ENCODE peak calls at places on chromosomes 13 and 19, in four cellular contexts. One of them, this sample, is unnamed.

GRCh38 chr13:94886191-94886590 is 173.8 kb upstream of the SOX21 start:
- DNase-seq in astrocyte of the spinal cord: peak
- DNase-seq in ovary: no peak
- DNase-seq in BE2C: no peak
- DNase-seq in this sample: no peak

GRCh38 chr19:38034153-38034835 is 127.3 kb downstream of the SIPA1L3 start:
- DNase-seq in astrocyte of the spinal cord: peak
- DNase-seq in ovary: no peak
- DNase-seq in BE2C: no peak
- DNase-seq in this sample: no peak

GRCh38 chr19:16628984-16629691 is 1.1 kb upstream of the MED26 start:
- DNase-seq in astrocyte of the spinal cord: peak
- DNase-seq in ovary: peak
- DNase-seq in BE2C: peak
- DNase-seq in this sample: peak

GRCh38 chr13:76020421-76020955 is 384.4 kb downstream of the LMO7 start:
- DNase-seq in astrocyte of the spinal cord: no peak
- DNase-seq in ovary: no peak
- DNase-seq in BE2C: no peak
- DNase-seq in this sample: no peak

GRCh38 chr19:54391589-54392061 is 23.6 kb upstream of the TTYH1 start:
- DNase-seq in astrocyte of the spinal cord: no peak
- DNase-seq in ovary: no peak
- DNase-seq in BE2C: no peak
- DNase-seq in this sample: no peak

GRCh38 chr19:679418-680286 is 3.5 kb downstream of the FSTL3 start:
- DNase-seq in astrocyte of the spinal cord: peak
- DNase-seq in ovary: peak
- DNase-seq in BE2C: peak
- DNase-seq in this sample: peak

GRCh38 chr13:41107584-41108014 is 25.0 kb downstream of the KBTBD6 start:
- DNase-seq in astrocyte of the spinal cord: no peak
- DNase-seq in ovary: no peak
- DNase-seq in BE2C: peak
- DNase-seq in this sample: peak

GRCh38 chr19:41226053-41226873 is 7.2 kb downstream of the AXL start:
- DNase-seq in astrocyte of the spinal cord: peak
- DNase-seq in ovary: peak
- DNase-seq in BE2C: peak
- DNase-seq in this sample: peak

GRCh38 chr19:55651236-55651635 is 3.2 kb downstream of the CCDC106 start:
- DNase-seq in astrocyte of the spinal cord: no peak
- DNase-seq in ovary: peak
- DNase-seq in BE2C: no peak
- DNase-seq in this sample: no peak

GRCh38 chr13:63773476-63773875 is 2357.8 kb upstream of the PCDH20 start:
- DNase-seq in astrocyte of the spinal cord: no peak
- DNase-seq in ovary: no peak
- DNase-seq in BE2C: no peak
- DNase-seq in this sample: no peak

GRCh38 chr13:85332595-85332994 is 466.6 kb downstream of the SLITRK6 start:
- DNase-seq in astrocyte of the spinal cord: no peak
- DNase-seq in ovary: no peak
- DNase-seq in BE2C: no peak
- DNase-seq in this sample: no peak

GRCh38 chr19:16226184-16226591 is 28.5 kb downstream of the AP1M1 start:
- DNase-seq in astrocyte of the spinal cord: no peak
- DNase-seq in ovary: no peak
- DNase-seq in BE2C: no peak
- DNase-seq in this sample: no peak

GRCh38 chr19:12778020-12778904 is 2.9 kb upstream of the HOOK2 start:
- DNase-seq in astrocyte of the spinal cord: peak
- DNase-seq in ovary: peak
- DNase-seq in BE2C: peak
- DNase-seq in this sample: peak
- TF ChIP-seq CTCF in astrocyte of the spinal cord: no peak
- TF ChIP-seq CTCF in ovary: no peak
- TF ChIP-seq CTCF in BE2C: no peak
- TF ChIP-seq CTCF in this sample: no peak

GRCh38 chr19:35247526-35248309 is 1.1 kb upstream of the LSR start:
- DNase-seq in astrocyte of the spinal cord: no peak
- DNase-seq in ovary: peak
- DNase-seq in BE2C: no peak
- DNase-seq in this sample: peak

GRCh38 chr19:35249848-35250711 is 1.3 kb downstream of the LSR start:
- DNase-seq in astrocyte of the spinal cord: no peak
- DNase-seq in ovary: no peak
- DNase-seq in BE2C: no peak
- DNase-seq in this sample: no peak

GRCh38 chr19:35248310-35249145 is at the start of gene LSR:
- DNase-seq in astrocyte of the spinal cord: no peak
- DNase-seq in ovary: peak
- DNase-seq in BE2C: no peak
- DNase-seq in this sample: peak

GRCh38 chr19:35251456-35251855 is 2.7 kb downstream of the LSR start:
- DNase-seq in astrocyte of the spinal cord: no peak
- DNase-seq in ovary: no peak
- DNase-seq in BE2C: no peak
- DNase-seq in this sample: no peak

DNA sequence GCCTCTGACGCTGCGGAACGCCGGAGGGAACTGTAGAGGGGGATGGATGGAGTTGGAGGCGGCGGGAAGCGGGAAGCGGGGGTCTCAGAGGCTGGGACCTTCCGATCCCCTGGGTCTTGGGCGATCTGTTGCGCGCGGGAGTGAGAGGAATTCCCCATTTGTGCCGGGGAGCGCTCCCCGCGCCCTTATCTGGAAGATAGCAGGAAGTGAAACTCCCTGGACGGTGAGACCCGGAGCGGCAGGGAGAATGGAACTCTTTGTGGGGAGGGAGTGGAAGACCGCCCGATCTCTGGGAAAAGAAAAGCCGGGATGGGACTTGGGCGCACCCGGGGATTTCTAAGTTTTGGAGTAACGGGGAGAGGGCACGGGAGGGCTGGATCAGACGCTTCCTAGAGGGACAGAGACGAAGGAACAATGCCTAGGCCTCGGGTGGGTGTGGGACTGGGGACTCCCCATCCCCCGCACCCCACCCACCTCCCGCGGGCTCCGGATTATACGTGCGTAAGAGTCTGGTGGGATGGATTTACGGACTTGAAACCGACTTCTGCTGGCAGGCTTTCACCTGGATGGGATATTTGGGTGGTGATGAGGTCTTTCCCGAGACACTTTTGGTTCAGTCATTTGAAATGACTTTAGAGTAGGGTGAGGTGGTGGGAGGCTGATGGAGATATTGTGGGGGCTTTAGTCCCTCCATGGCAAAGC is 495 bp downstream of the LSR start:
- DNase-seq in astrocyte of the spinal cord: no peak
- DNase-seq in ovary: no peak
- DNase-seq in BE2C: no peak
- DNase-seq in this sample: no peak
- TF ChIP-seq CTCF in astrocyte of the spinal cord: no peak
- TF ChIP-seq CTCF in ovary: no peak
- TF ChIP-seq CTCF in BE2C: no peak
- TF ChIP-seq CTCF in this sample: no peak

GRCh38 chr13:21243045-21243842 is 66.8 kb downstream of the MRPL57 start:
- DNase-seq in astrocyte of the spinal cord: no peak
- DNase-seq in ovary: no peak
- DNase-seq in BE2C: no peak
- DNase-seq in this sample: no peak
- TF ChIP-seq CTCF in astrocyte of the spinal cord: no peak
- TF ChIP-seq CTCF in ovary: no peak
- TF ChIP-seq CTCF in BE2C: no peak
- TF ChIP-seq CTCF in this sample: no peak

GRCh38 chr13:20938302-20938701 is 35.8 kb upstream of the XPO4 start:
- DNase-seq in astrocyte of the spinal cord: no peak
- DNase-seq in ovary: no peak
- DNase-seq in BE2C: no peak
- DNase-seq in this sample: no peak

GRCh38 chr13:20943519-20944012 is 41.0 kb upstream of the XPO4 start:
- DNase-seq in astrocyte of the spinal cord: peak
- DNase-seq in ovary: peak
- DNase-seq in BE2C: peak
- DNase-seq in this sample: peak

GRCh38 chr13:20942938-20943518 is 40.5 kb upstream of the XPO4 start:
- DNase-seq in astrocyte of the spinal cord: no peak
- DNase-seq in ovary: peak
- DNase-seq in BE2C: no peak
- DNase-seq in this sample: peak

GRCh38 chr13:20939662-20940061 is 37.1 kb upstream of the XPO4 start:
- DNase-seq in astrocyte of the spinal cord: no peak
- DNase-seq in ovary: no peak
- DNase-seq in BE2C: no peak
- DNase-seq in this sample: no peak

GRCh38 chr13:20940083-20940482 is 37.5 kb upstream of the XPO4 start:
- DNase-seq in astrocyte of the spinal cord: no peak
- DNase-seq in ovary: no peak
- DNase-seq in BE2C: no peak
- DNase-seq in this sample: no peak
- TF ChIP-seq CTCF in astrocyte of the spinal cord: no peak
- TF ChIP-seq CTCF in ovary: no peak
- TF ChIP-seq CTCF in BE2C: no peak
- TF ChIP-seq CTCF in this sample: no peak

GRCh38 chr19:4123615-4124568 is at the start of gene MAP2K2:
- DNase-seq in astrocyte of the spinal cord: peak
- DNase-seq in ovary: peak
- DNase-seq in BE2C: peak
- DNase-seq in this sample: peak
- TF ChIP-seq CTCF in astrocyte of the spinal cord: no peak
- TF ChIP-seq CTCF in ovary: no peak
- TF ChIP-seq CTCF in BE2C: no peak
- TF ChIP-seq CTCF in this sample: no peak

GRCh38 chr19:47230122-47230920 is 678 bp downstream of the BBC3 start:
- DNase-seq in astrocyte of the spinal cord: peak
- DNase-seq in ovary: peak
- DNase-seq in BE2C: peak
- DNase-seq in this sample: peak

GRCh38 chr19:47229674-47230121 is 1.3 kb downstream of the BBC3 start:
- DNase-seq in astrocyte of the spinal cord: peak
- DNase-seq in ovary: no peak
- DNase-seq in BE2C: no peak
- DNase-seq in this sample: no peak

GRCh38 chr19:47230921-47231214 is at the start of gene BBC3:
- DNase-seq in astrocyte of the spinal cord: no peak
- DNase-seq in ovary: no peak
- DNase-seq in BE2C: no peak
- DNase-seq in this sample: no peak

GRCh38 chr19:47231215-47232054 is 436 bp upstream of the BBC3 start:
- DNase-seq in astrocyte of the spinal cord: peak
- DNase-seq in ovary: peak
- DNase-seq in BE2C: peak
- DNase-seq in this sample: peak

DNA sequence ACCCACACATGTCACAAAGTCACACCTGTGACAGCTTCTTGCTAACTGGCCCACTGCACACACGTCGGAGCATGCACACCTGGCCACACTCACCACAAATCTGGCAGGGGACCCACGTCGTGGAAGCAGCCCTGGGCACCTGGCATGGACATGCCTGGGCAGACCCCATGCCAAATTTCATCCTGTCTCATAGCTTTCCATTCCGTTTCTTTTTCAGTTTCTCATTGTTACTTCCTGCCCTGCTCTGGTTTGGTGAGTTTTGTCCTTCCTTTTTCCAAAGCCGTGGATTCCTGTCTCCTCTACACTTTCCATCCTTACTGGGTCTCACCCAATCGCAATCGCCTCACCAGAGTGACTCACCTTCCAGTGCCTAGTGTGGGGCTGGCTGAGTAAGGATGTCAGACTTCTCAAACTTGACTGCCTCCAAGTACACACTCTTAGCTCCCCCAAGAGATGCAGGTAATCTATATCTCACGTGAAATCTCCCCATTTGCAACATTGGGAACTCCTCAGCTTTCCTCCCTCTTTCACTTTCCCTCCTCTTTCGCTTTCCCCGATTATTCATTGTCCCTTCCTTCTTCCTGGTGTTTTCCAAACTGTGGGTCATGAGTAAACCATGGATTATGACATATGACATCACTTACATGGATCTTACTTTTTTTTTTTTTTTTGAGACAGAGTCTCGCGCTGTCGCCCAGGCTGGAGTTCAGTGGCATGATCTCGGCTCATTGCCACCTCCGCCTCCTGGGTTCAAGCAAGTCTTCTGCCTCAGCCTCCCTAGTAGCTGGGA is 1.6 kb upstream of the BBC3 start:
- DNase-seq in astrocyte of the spinal cord: peak
- DNase-seq in ovary: no peak
- DNase-seq in BE2C: no peak
- DNase-seq in this sample: no peak
- TF ChIP-seq CTCF in astrocyte of the spinal cord: no peak
- TF ChIP-seq CTCF in ovary: no peak
- TF ChIP-seq CTCF in BE2C: no peak
- TF ChIP-seq CTCF in this sample: no peak

DNA sequence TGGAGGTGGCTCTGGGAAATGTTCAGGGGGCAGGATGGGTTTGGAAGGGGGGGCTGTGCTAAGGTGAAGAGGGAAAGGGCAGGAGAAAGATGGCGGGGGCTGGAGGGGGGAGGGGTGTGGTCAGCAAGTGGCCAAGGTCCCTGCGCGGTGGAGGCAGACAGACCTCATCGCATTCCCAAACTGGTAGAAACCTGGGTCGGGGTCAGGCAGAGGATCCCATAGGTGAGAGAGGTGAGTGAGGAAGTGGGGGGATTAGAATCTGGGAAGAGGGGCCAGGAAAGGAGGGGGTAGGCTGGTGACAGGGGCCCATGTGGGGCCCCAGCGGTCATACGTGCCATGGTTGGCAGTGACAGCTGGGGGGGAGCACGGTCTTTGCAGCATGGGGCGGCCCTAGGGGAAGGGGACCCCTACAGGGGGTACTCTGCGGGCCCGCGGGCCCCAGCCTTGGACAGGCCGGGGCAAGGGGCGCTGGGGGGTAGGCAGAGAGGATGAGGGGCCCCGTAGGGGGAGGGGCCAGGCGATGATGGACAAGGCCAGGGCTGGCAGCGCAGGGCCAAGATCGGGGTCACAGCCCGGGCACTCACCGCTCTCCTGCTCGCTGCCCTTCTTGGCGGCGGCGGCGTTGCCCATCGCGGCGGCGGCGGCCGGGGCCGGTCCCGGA is 514 bp downstream of the PRKACA start:
- DNase-seq in astrocyte of the spinal cord: no peak
- DNase-seq in ovary: peak
- DNase-seq in BE2C: no peak
- DNase-seq in this sample: no peak
- TF ChIP-seq CTCF in astrocyte of the spinal cord: no peak
- TF ChIP-seq CTCF in ovary: no peak
- TF ChIP-seq CTCF in BE2C: no peak
- TF ChIP-seq CTCF in this sample: no peak

DNA sequence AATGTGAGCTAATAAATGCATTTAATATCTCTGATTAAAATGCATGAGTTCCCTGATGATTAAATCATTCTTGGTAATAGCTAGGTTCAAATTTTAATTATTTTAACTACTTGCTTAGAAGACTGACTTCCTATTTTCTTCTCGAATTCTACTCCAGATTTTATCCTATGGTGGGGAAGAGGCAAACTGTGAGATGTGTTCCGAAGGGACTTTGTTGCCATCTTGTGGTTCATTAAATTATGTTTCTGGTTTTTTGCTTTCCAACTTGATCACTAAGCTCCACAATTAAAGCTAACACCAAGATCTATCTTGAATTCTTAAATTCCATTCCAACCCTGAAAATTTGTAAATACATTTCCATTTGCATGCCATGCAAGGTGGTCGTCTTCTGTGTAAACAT is 538.4 kb upstream of the PCDH20 start:
- DNase-seq in astrocyte of the spinal cord: peak
- DNase-seq in ovary: no peak
- DNase-seq in BE2C: no peak
- DNase-seq in this sample: no peak
- TF ChIP-seq CTCF in astrocyte of the spinal cord: peak
- TF ChIP-seq CTCF in ovary: no peak
- TF ChIP-seq CTCF in BE2C: peak
- TF ChIP-seq CTCF in this sample: peak

This sample was measured in nephron progenitor cell.